ENCODE peak calls at places on chromosome 19, in four cellular contexts. V is A549, D is K562, T is HepG2. I is an unnamed sample.
A peak's percentile ranks its signal among the peaks of the same experiment; 100 is the strongest.

GRCh38 chr19:46147791-46148288 is at the start of gene IGFL2:
- DNase-seq in D (no peak), V (no peak), T (no peak), I (no peak)

GRCh38 chr19:30103981-30104380 is 161.9 kb downstream of the URI1 start:
- DNase-seq in D (no peak), V (no peak), T (no peak), I (no peak)

GRCh38 chr19:45883881-45884681 is 1.9 kb downstream of the IRF2BP1 start:
- DNase-seq in T (no peak), V (no peak), D (no peak), I (no peak)

GRCh38 chr19:46821512-46822359 is 28.9 kb downstream of the AP2S1 start:
- DNase-seq in V (no peak), D (no peak), T (no peak), I (peak; percentile 26)

GRCh38 chr19:24073807-24074206 is 13.2 kb upstream of the ZNF254 start:
- DNase-seq in T (no peak), D (no peak), V (no peak), I (no peak)

GRCh38 chr19:11797491-11797890 is 832 bp upstream of the ZNF491 start:
- DNase-seq in D (peak; percentile 81), V (peak; percentile 18), T (peak; percentile 90), I (peak; percentile 80)

GRCh38 chr19:32480321-32480720 is 74.8 kb downstream of the DPY19L3 start:
- DNase-seq in D (no peak), T (no peak), V (no peak), I (no peak)

GRCh38 chr19:33273881-33274662 is 28.3 kb downstream of the CEBPA start:
- DNase-seq in D (no peak), V (peak; percentile 80), T (peak; percentile 56), I (no peak)

GRCh38 chr19:18488403-18488723 is 33.5 kb downstream of the ELL start:
- DNase-seq in V (peak; percentile 35), D (no peak), T (no peak), I (no peak)

GRCh38 chr19:37362733-37363132 is 8.2 kb upstream of the ZNF527 start:
- DNase-seq in V (peak; percentile 62), D (peak; percentile 22), T (peak; percentile 42), I (peak; percentile 82)

GRCh38 chr19:18385675-18386542 is at the start of gene GDF15:
- DNase-seq in V (peak; percentile 94), T (peak; percentile 95), D (peak; percentile 97), I (peak; percentile 90)

GRCh38 chr19:43639507-43640423 is at the start of gene CADM4:
- DNase-seq in D (peak; percentile 85), V (no peak), T (no peak), I (peak; percentile 38)

GRCh38 chr19:41299755-41300089 is 10.2 kb upstream of the CCDC97 start:
- DNase-seq in D (no peak), T (no peak), V (no peak), I (no peak)

GRCh38 chr19:21094347-21095025 is 12.5 kb downstream of the ZNF714 start:
- DNase-seq in D (no peak), V (no peak), T (no peak), I (no peak)

GRCh38 chr19:16018801-16019551 is 57.3 kb upstream of the TPM4 start:
- DNase-seq in T (no peak), V (no peak), D (no peak), I (no peak)

GRCh38 chr19:47511681-47512080 is 3.2 kb downstream of the NAPA start:
- DNase-seq in T (no peak), D (no peak), V (no peak), I (no peak)

GRCh38 chr19:44948763-44949374 is 3.0 kb downstream of the APOC2 start:
- DNase-seq in T (no peak), D (no peak), V (no peak), I (no peak)

GRCh38 chr19:42184401-42184861 is 33.0 kb downstream of the DEDD2 start:
- DNase-seq in V (peak; percentile 91), T (peak; percentile 59), D (peak; percentile 81), I (peak; percentile 96)

GRCh38 chr19:49949735-49950589 is 11.0 kb downstream of the SIGLEC11 start:
- DNase-seq in T (no peak), V (no peak), D (no peak), I (no peak)

GRCh38 chr19:389246-389934 is 19.6 kb downstream of the C2CD4C start:
- DNase-seq in D (no peak), V (no peak), T (no peak), I (peak; percentile 33)

GRCh38 chr19:39130337-39131254 is 5.0 kb downstream of the PAK4 start:
- DNase-seq in T (no peak), D (no peak), V (no peak), I (no peak)

GRCh38 chr19:49829721-49830120 is 11.6 kb downstream of the MED25 start:
- DNase-seq in D (no peak), V (no peak), T (no peak), I (no peak)

GRCh38 chr19:494171-495046 is 1.9 kb upstream of the MADCAM1 start:
- DNase-seq in D (no peak), T (no peak), V (no peak), I (no peak)

GRCh38 chr19:16514383-16515019 is 18.3 kb downstream of the C19orf44 start:
- DNase-seq in V (no peak), T (no peak), D (no peak), I (peak; percentile 36)

GRCh38 chr19:41588497-41589209 is 12.7 kb downstream of the CEACAM21 start:
- DNase-seq in D (peak; percentile 29), T (peak; percentile 15), V (peak; percentile 44), I (peak; percentile 69)

GRCh38 chr19:778910-779653 is 18.2 kb upstream of the PTBP1 start:
- DNase-seq in V (peak; percentile 92), D (no peak), T (peak; percentile 81), I (no peak)

DNA sequence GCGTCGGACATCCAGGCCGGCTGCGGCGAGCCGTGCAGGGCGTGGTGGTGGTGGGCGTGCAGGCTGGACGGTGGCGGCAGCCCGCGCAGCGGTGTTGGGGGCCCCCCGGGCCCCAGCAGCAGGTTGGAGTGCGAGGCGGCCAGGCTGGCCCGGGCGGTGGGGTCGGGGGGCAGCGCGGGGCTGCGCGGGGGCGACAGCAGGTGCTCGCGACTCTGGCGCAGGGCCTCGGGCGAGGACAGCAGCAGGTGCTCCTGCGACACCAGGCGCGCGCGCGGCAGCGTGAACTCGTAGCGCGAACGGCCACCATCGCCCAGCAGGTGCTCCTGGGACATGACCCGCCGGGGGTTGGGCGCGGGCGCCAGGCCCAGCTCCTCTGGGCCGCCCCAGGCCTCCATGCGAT is 9.8 kb downstream of the SHISA7 start:
- DNase-seq in V (no peak), T (no peak), D (no peak), I (no peak)
- TF ChIP-seq HMGXB4 in V (no peak), T (no peak), D (no peak), I (no peak)

GRCh38 chr19:35087393-35087792 is 28.2 kb upstream of the FXYD3 start:
- DNase-seq in T (no peak), V (no peak), D (peak; percentile 65), I (no peak)

GRCh38 chr19:35088514-35088913 is 27.1 kb upstream of the FXYD3 start:
- DNase-seq in T (no peak), D (no peak), V (peak; percentile 70), I (no peak)

GRCh38 chr19:35090795-35091214 is 24.8 kb upstream of the FXYD3 start:
- DNase-seq in V (no peak), T (no peak), D (no peak), I (peak; percentile 72)

GRCh38 chr19:35089554-35089953 is 26.1 kb upstream of the FXYD3 start:
- DNase-seq in T (no peak), V (no peak), D (no peak), I (no peak)

DNA sequence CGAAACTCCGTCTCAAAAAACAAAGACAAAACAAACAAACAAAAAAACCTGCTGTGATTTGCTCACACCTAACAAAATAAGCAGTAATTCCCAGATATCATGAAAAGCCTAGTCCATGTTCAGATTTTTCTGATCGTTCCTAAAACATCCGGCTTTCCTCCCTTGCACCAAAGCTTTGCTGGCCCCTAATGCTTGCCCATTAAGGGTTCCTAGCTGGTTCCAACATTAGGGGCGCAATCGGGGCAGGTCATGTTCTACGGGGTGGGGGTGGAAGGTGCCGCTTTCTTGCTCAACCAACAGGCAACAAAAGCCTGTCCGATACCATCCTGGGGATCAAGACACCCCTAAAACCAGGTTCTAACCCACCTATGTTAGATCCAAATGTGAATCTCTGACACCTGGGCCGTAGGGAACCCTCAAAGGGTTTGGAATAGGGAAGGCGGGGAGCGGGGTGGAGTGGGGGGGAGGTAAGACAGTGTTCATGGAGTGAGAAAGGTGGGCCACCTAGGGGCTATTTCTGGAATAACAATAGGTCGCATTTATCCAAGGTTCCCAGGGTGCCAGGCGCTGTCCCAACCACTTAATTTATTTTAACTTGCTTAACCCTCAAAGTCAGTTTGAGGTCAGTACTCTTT is 25.3 kb upstream of the FXYD3 start:
- DNase-seq in D (peak; percentile 87), V (peak; percentile 82), T (peak; percentile 54), I (peak; percentile 71)
- TF ChIP-seq HMGXB4 in D (no peak), V (no peak), T (no peak), I (no peak)

GRCh38 chr19:6060600-6061391 is 49.5 kb downstream of the RFX2 start:
- DNase-seq in T (no peak), D (peak; percentile 94), V (no peak), I (no peak)
- TF ChIP-seq HMGXB4 in T (no peak), D (no peak), V (no peak), I (no peak)

GRCh38 chr19:10001899-10002298 is 8.4 kb downstream of the COL5A3 start:
- DNase-seq in V (peak; percentile 59), D (peak; percentile 51), T (peak; percentile 63), I (peak; percentile 75)
- TF ChIP-seq HMGXB4 in V (no peak), D (no peak), T (peak; percentile 52), I (peak; percentile 28)

GRCh38 chr19:53471916-53472315 is 4.4 kb downstream of the ZNF813 start:
- DNase-seq in T (no peak), D (no peak), V (no peak), I (no peak)

GRCh38 chr19:53466726-53467125 is 807 bp upstream of the ZNF813 start:
- DNase-seq in V (no peak), T (no peak), D (no peak), I (no peak)

GRCh38 chr19:53467138-53467502 is 413 bp upstream of the ZNF813 start:
- DNase-seq in D (no peak), V (no peak), T (no peak), I (peak; percentile 53)

GRCh38 chr19:53463263-53463662 is 4.3 kb upstream of the ZNF813 start:
- DNase-seq in V (no peak), D (peak; percentile 46), T (no peak), I (peak; percentile 95)

GRCh38 chr19:53467503-53468262 is at the start of gene ZNF813:
- DNase-seq in V (peak; percentile 69), T (peak; percentile 82), D (peak; percentile 93), I (peak; percentile 99)
- TF ChIP-seq HMGXB4 in V (no peak), T (peak; percentile 41), D (no peak), I (no peak)

DNA sequence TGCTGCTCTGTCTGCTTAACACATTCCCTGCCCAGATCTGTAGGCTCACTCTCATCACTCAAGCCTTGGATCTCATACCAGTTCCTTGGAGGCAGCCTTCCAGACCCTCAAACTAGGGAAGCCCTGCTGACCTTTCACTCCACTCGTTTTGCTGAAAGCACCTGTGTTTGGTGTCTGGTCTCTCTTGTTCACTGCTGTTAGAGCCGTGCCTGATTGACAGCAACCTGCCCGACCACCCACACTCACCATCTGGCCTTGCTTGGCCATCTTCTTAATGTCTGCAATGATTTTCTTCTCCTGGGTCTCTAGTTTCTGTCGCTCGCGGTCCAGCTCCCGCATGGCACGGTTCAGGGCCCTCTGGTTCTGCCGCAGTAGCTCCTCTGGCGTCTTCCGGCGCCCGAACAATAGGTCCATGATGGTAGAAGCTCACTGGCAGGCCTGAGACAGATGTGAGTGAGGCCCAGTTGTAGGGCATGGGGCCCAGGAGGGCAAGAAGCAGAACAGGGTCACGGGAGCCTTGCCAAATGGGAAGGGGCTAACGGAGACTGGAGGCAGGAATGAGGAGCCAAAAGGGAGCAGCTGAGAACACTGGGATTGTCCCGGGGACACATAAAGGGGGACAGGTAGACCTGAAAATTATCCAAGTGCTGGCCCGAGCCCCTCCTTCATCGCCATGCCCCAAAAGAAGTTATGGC is 959 bp downstream of the CHMP2A start:
- DNase-seq in V (no peak), D (no peak), T (no peak), I (no peak)
- TF ChIP-seq HMGXB4 in V (no peak), D (peak; percentile 6), T (no peak), I (no peak)

I was measured in WTC11.